ENCODE peak calls at places on chromosomes 13 and 19, in four cellular contexts. P, A, H and L are unnamed samples. For H3K27me3, the result is how much of the 10 kb centered on the place peaks cover.

GRCh38 chr13:44389856-44390255 is 16.2 kb downstream of the SERP2 start:
- DNase-seq in P (no peak), A (no peak), H (no peak), L (no peak)

GRCh38 chr13:104014803-104015645 is 948.8 kb upstream of the SLC10A2 start:
- DNase-seq in P (no peak), A (no peak), H (no peak), L (no peak)

GRCh38 chr13:46686171-46686570 is 110.8 kb downstream of the ESD start:
- DNase-seq in P (no peak), A (no peak), H (no peak), L (no peak)

GRCh38 chr13:112713517-112714253 is 23.8 kb downstream of the ATP11A start:
- DNase-seq in P (no peak), A (no peak), H (no peak), L (no peak)

GRCh38 chr19:5086232-5086631 is 117.3 kb downstream of the KDM4B start:
- DNase-seq in P (no peak), A (no peak), H (no peak), L (no peak)

GRCh38 chr19:32318884-32319520 is 26.4 kb upstream of the ZNF507 start:
- DNase-seq in P (no peak), A (peak), H (no peak), L (no peak)

GRCh38 chr13:55307909-55308308 is 1832.8 kb upstream of the PRR20A start:
- DNase-seq in P (no peak), A (no peak), H (no peak), L (no peak)

GRCh38 chr13:112773601-112774447 is 84.0 kb downstream of the ATP11A start:
- DNase-seq in P (no peak), A (peak), H (no peak), L (no peak)

GRCh38 chr13:61415749-61416148 is at the start of gene PCDH20:
- DNase-seq in P (no peak), A (no peak), H (no peak), L (no peak)

GRCh38 chr19:51508059-51508733 is 6.6 kb upstream of the SIGLEC12 start:
- DNase-seq in P (no peak), A (no peak), H (no peak), L (no peak)

GRCh38 chr13:19845758-19846157 is 17.7 kb downstream of the ZMYM5 start:
- DNase-seq in P (no peak), A (no peak), H (no peak), L (no peak)

GRCh38 chr13:75474956-75475355 is 7.0 kb downstream of the TBC1D4 start:
- DNase-seq in P (no peak), A (no peak), H (no peak), L (no peak)

GRCh38 chr13:48709213-48709612 is 55.5 kb downstream of the CYSLTR2 start:
- DNase-seq in P (no peak), A (no peak), H (no peak), L (no peak)

GRCh38 chr13:30918662-30919405 is 12.8 kb downstream of the MEDAG start:
- DNase-seq in P (no peak), A (no peak), H (no peak), L (no peak)

GRCh38 chr13:30916991-30917390 is 10.9 kb downstream of the MEDAG start:
- DNase-seq in P (no peak), A (no peak), H (no peak), L (no peak)

GRCh38 chr13:30923423-30923822 is 9.0 kb upstream of the TEX26 start:
- DNase-seq in P (no peak), A (no peak), H (no peak), L (no peak)

GRCh38 chr13:30924321-30924720 is 8.1 kb upstream of the TEX26 start:
- DNase-seq in P (no peak), A (no peak), H (no peak), L (no peak)

GRCh38 chr13:30920162-30920561 is 12.3 kb upstream of the TEX26 start:
- DNase-seq in P (no peak), A (no peak), H (no peak), L (no peak)
- H3K27me3 ChIP-seq in P (under half), A (under half), H (under half), L (under half)

DNA sequence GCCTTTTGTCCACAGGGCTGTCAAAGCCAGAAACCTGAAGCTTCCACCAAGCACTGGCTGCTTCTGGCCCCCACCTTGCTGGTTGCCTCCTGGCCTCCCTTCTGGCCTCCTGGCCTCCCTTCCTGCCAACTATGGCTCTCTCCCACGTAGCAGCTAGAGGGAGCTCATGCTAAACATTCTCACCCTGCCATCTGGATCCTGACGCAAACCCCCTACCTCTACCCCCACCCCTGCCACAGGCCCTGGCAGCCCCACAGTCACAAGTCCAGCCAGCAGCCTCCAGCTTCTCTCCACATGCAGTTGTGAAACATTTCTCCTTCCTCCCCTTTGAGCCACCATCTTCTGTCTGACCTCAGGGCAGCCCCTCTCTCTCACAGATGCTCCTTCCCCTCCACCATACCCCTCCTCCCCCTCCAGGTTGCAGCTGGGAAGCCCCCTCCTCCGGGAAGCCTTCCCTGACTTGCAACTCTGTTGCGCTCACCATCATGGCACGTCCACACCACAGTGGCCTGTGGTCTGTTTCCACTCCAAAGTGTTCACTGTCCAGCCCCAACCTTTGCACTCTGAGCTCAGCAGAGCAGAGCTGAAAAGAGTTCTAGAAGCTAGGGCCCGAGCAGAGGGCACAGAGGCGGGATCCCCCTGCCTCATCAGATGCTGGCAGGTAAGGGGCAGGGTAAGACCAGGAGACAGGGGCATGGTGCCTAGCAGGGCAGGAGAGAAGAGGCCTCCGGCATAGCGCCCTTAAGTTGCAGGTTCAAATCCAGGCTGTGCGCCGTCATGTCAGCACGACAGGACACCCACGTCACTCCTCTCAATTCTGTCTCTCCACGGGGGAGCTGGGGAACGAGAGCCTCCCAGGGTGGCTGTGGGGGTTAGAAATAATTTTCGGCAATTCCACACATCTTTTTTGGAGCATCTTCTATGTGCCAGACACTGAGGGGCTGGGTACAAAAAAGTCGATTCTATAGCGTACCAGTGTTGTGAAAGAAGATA is 7.3 kb downstream of the ADGRL1 start:
- DNase-seq in P (no peak), A (no peak), H (no peak), L (no peak)
- TF ChIP-seq CTCF in P (no peak), A (peak), H (no peak), L (no peak)

GRCh38 chr19:18432275-18433038 is 5.5 kb downstream of the ISYNA1 start:
- DNase-seq in P (no peak), A (no peak), H (no peak), L (no peak)
- H3K27ac ChIP-seq in P (peak), A (no peak), H (no peak), L (no peak)

GRCh38 chr19:6696239-6696820 is 24.1 kb downstream of the C3 start:
- DNase-seq in P (no peak), A (no peak), H (no peak), L (peak)
- H3K27me3 ChIP-seq in P (under half), A (under half), H (under half), L (under half)

DNA sequence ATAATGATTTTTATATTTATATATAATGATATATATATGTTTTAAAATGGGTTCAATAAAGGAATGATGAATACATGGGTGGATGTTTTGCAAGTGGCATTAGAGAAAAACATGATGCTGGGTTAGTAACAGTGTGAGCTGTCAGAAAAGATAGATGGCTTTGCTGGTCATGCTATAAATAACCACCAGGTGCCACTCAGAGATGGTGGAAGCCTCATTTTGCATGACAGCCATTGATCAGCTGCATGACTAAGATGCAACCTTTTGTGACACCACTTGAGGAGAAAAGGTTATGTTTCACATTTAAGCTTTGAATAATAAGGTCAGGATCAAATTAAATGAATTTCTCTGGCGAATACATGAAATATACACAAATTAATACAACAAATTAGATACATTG is 737.7 kb downstream of the PCDH9 start:
- DNase-seq in P (no peak), A (peak), H (no peak), L (no peak)
- TF ChIP-seq CTCF in P (peak), A (peak), H (no peak), L (peak)

GRCh38 chr13:50893211-50893852 is 16.3 kb upstream of the RNASEH2B start:
- DNase-seq in P (no peak), A (no peak), H (no peak), L (no peak)
- H3K27ac ChIP-seq in P (no peak), A (no peak), H (no peak), L (no peak)

DNA sequence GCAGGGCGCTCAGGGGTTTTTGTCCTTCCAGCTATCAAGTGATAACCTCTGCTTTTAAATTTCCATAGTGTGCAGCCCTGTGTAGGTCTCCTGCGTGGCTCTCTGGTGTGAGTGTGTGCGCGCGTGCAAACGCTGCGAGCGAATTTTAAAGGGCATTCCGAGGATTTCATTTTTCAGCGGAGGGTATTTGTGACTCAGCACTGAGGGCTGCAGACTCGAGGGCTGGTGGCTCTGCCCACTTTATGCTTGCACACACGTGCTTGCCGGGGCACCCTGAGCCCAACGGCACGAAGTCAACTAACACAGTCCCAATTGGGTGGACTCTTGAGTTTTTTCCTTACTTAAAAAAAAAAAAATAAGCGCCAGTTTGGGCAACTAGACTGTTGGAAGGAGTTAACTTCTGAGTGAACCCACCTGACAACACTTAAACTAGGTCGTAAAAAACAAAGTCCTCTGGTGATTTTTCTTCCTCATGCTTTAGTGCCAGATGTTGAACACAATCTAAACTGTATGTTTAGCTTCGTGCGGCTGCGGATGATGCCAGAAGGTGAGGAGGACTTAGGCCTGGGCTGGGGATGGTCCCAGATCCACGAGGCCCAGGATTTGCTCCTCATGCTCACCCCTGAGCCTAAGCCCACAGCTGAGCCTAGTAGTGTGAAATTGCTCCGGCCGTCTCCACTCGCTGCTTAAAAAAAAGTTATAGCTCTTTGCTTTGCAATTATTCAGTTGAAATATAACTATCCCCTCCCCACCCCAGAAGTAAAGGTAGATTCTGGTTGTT is 2.1 kb downstream of the FGF9 start:
- DNase-seq in P (no peak), A (no peak), H (no peak), L (no peak)
- H3K27me3 ChIP-seq in P (half or more), A (half or more), H (under half), L (under half)